ENCODE peak calls at places on chromosomes 5 and 9, in nine cellular contexts. One of them, this sample, is unnamed.

GRCh38 chr9:13845460-13845859 is 468.5 kb downstream of the NFIB start:
- DNase-seq in Right ventricle myocardium superior: no peak
- DNase-seq in RPMI7951: peak
- DNase-seq in IMR-90: peak
- DNase-seq in GM12865: no peak
- DNase-seq in MCF 10A: peak
- DNase-seq in DMS 273 treated with DMSO at 0.1 percent for 48 hours: no peak
- DNase-seq in SW 1271: no peak
- DNase-seq in mesendoderm: no peak
- DNase-seq in this sample: no peak

GRCh38 chr5:36396640-36397039 is 94.9 kb upstream of the RANBP3L start:
- DNase-seq in RPMI7951: peak
- DNase-seq in MCF 10A: no peak
- DNase-seq in IMR-90: peak
- DNase-seq in GM12865: no peak
- DNase-seq in SW 1271: no peak
- DNase-seq in Right ventricle myocardium superior: no peak
- DNase-seq in mesendoderm: no peak
- DNase-seq in DMS 273 treated with DMSO at 0.1 percent for 48 hours: no peak
- DNase-seq in this sample: no peak

GRCh38 chr9:37429441-37430285 is 7.2 kb downstream of the GRHPR start:
- DNase-seq in GM12865: no peak
- DNase-seq in IMR-90: no peak
- DNase-seq in DMS 273 treated with DMSO at 0.1 percent for 48 hours: no peak
- DNase-seq in RPMI7951: no peak
- DNase-seq in SW 1271: no peak
- DNase-seq in MCF 10A: no peak
- DNase-seq in mesendoderm: no peak
- DNase-seq in Right ventricle myocardium superior: no peak
- DNase-seq in this sample: no peak

GRCh38 chr5:133665571-133665970 is 53.2 kb upstream of the FSTL4 start:
- DNase-seq in mesendoderm: no peak
- DNase-seq in SW 1271: no peak
- DNase-seq in RPMI7951: no peak
- DNase-seq in GM12865: no peak
- DNase-seq in MCF 10A: no peak
- DNase-seq in Right ventricle myocardium superior: no peak
- DNase-seq in DMS 273 treated with DMSO at 0.1 percent for 48 hours: no peak
- DNase-seq in IMR-90: no peak
- DNase-seq in this sample: no peak

GRCh38 chr5:31165729-31166128 is 27.8 kb upstream of the CDH6 start:
- DNase-seq in MCF 10A: no peak
- DNase-seq in mesendoderm: no peak
- DNase-seq in SW 1271: no peak
- DNase-seq in RPMI7951: no peak
- DNase-seq in IMR-90: no peak
- DNase-seq in GM12865: no peak
- DNase-seq in Right ventricle myocardium superior: no peak
- DNase-seq in DMS 273 treated with DMSO at 0.1 percent for 48 hours: no peak
- DNase-seq in this sample: no peak

GRCh38 chr5:109922396-109922995 is 232.8 kb downstream of the MAN2A1 start:
- DNase-seq in SW 1271: no peak
- DNase-seq in Right ventricle myocardium superior: no peak
- DNase-seq in mesendoderm: peak
- DNase-seq in IMR-90: no peak
- DNase-seq in DMS 273 treated with DMSO at 0.1 percent for 48 hours: no peak
- DNase-seq in MCF 10A: no peak
- DNase-seq in GM12865: no peak
- DNase-seq in RPMI7951: no peak
- DNase-seq in this sample: no peak

GRCh38 chr5:102200861-102201260 is 95.2 kb downstream of the SLCO4C1 start:
- DNase-seq in GM12865: no peak
- DNase-seq in MCF 10A: no peak
- DNase-seq in DMS 273 treated with DMSO at 0.1 percent for 48 hours: no peak
- DNase-seq in mesendoderm: peak
- DNase-seq in Right ventricle myocardium superior: no peak
- DNase-seq in RPMI7951: no peak
- DNase-seq in IMR-90: no peak
- DNase-seq in SW 1271: no peak
- DNase-seq in this sample: no peak

GRCh38 chr9:71858812-71859211 is 52.2 kb downstream of the ABHD17B start:
- DNase-seq in Right ventricle myocardium superior: no peak
- DNase-seq in DMS 273 treated with DMSO at 0.1 percent for 48 hours: no peak
- DNase-seq in RPMI7951: peak
- DNase-seq in MCF 10A: no peak
- DNase-seq in mesendoderm: no peak
- DNase-seq in SW 1271: no peak
- DNase-seq in IMR-90: peak
- DNase-seq in GM12865: peak
- DNase-seq in this sample: no peak

GRCh38 chr9:83234541-83234940 is 171.6 kb upstream of the RASEF start:
- DNase-seq in MCF 10A: peak
- DNase-seq in SW 1271: no peak
- DNase-seq in RPMI7951: no peak
- DNase-seq in IMR-90: no peak
- DNase-seq in DMS 273 treated with DMSO at 0.1 percent for 48 hours: no peak
- DNase-seq in Right ventricle myocardium superior: no peak
- DNase-seq in mesendoderm: no peak
- DNase-seq in GM12865: no peak
- DNase-seq in this sample: no peak

GRCh38 chr5:95673076-95673475 is 9.7 kb downstream of the SPATA9 start:
- DNase-seq in mesendoderm: peak
- DNase-seq in GM12865: no peak
- DNase-seq in SW 1271: no peak
- DNase-seq in MCF 10A: no peak
- DNase-seq in Right ventricle myocardium superior: peak
- DNase-seq in RPMI7951: no peak
- DNase-seq in DMS 273 treated with DMSO at 0.1 percent for 48 hours: no peak
- DNase-seq in IMR-90: peak
- DNase-seq in this sample: no peak

GRCh38 chr5:87127426-87127825 is 140.3 kb upstream of the RASA1 start:
- DNase-seq in SW 1271: peak
- DNase-seq in Right ventricle myocardium superior: no peak
- DNase-seq in mesendoderm: no peak
- DNase-seq in DMS 273 treated with DMSO at 0.1 percent for 48 hours: no peak
- DNase-seq in GM12865: no peak
- DNase-seq in MCF 10A: no peak
- DNase-seq in IMR-90: peak
- DNase-seq in RPMI7951: peak
- DNase-seq in this sample: peak

GRCh38 chr9:91207889-91208651 is 153.6 kb downstream of the AUH start:
- DNase-seq in GM12865: peak
- DNase-seq in RPMI7951: peak
- DNase-seq in Right ventricle myocardium superior: no peak
- DNase-seq in MCF 10A: peak
- DNase-seq in SW 1271: no peak
- DNase-seq in IMR-90: peak
- DNase-seq in mesendoderm: no peak
- DNase-seq in DMS 273 treated with DMSO at 0.1 percent for 48 hours: no peak
- DNase-seq in this sample: no peak

GRCh38 chr5:148950892-148951291 is 112.0 kb downstream of the SH3TC2 start:
- DNase-seq in SW 1271: no peak
- DNase-seq in Right ventricle myocardium superior: no peak
- DNase-seq in IMR-90: no peak
- DNase-seq in mesendoderm: peak
- DNase-seq in GM12865: no peak
- DNase-seq in DMS 273 treated with DMSO at 0.1 percent for 48 hours: no peak
- DNase-seq in MCF 10A: no peak
- DNase-seq in RPMI7951: no peak
- DNase-seq in this sample: no peak

GRCh38 chr9:108374606-108375005 is 481.2 kb downstream of the ACTL7B start:
- DNase-seq in IMR-90: no peak
- DNase-seq in SW 1271: no peak
- DNase-seq in RPMI7951: peak
- DNase-seq in MCF 10A: peak
- DNase-seq in mesendoderm: peak
- DNase-seq in DMS 273 treated with DMSO at 0.1 percent for 48 hours: no peak
- DNase-seq in GM12865: no peak
- DNase-seq in Right ventricle myocardium superior: no peak
- DNase-seq in this sample: no peak

GRCh38 chr9:137226338-137227056 is 805 bp upstream of the RNF224 start:
- DNase-seq in RPMI7951: peak
- DNase-seq in Right ventricle myocardium superior: no peak
- DNase-seq in SW 1271: peak
- DNase-seq in IMR-90: no peak
- DNase-seq in DMS 273 treated with DMSO at 0.1 percent for 48 hours: no peak
- DNase-seq in GM12865: no peak
- DNase-seq in MCF 10A: peak
- DNase-seq in mesendoderm: no peak
- DNase-seq in this sample: no peak

GRCh38 chr9:128393971-128394370 is 22.8 kb downstream of the URM1 start:
- DNase-seq in mesendoderm: no peak
- DNase-seq in SW 1271: no peak
- DNase-seq in IMR-90: no peak
- DNase-seq in Right ventricle myocardium superior: no peak
- DNase-seq in DMS 273 treated with DMSO at 0.1 percent for 48 hours: no peak
- DNase-seq in GM12865: no peak
- DNase-seq in MCF 10A: no peak
- DNase-seq in RPMI7951: no peak
- DNase-seq in this sample: no peak

GRCh38 chr5:113869611-113870010 is 356.1 kb downstream of the YTHDC2 start:
- DNase-seq in IMR-90: no peak
- DNase-seq in mesendoderm: peak
- DNase-seq in DMS 273 treated with DMSO at 0.1 percent for 48 hours: no peak
- DNase-seq in RPMI7951: no peak
- DNase-seq in GM12865: no peak
- DNase-seq in Right ventricle myocardium superior: no peak
- DNase-seq in MCF 10A: no peak
- DNase-seq in SW 1271: no peak
- DNase-seq in this sample: no peak

GRCh38 chr9:21935631-21936030 is 58.6 kb downstream of the CDKN2A start:
- DNase-seq in SW 1271: no peak
- DNase-seq in mesendoderm: peak
- DNase-seq in GM12865: no peak
- DNase-seq in RPMI7951: no peak
- DNase-seq in DMS 273 treated with DMSO at 0.1 percent for 48 hours: no peak
- DNase-seq in Right ventricle myocardium superior: no peak
- DNase-seq in MCF 10A: no peak
- DNase-seq in IMR-90: no peak
- DNase-seq in this sample: no peak

GRCh38 chr5:74575741-74576538 is 64.6 kb downstream of the ENC1 start:
- DNase-seq in DMS 273 treated with DMSO at 0.1 percent for 48 hours: no peak
- DNase-seq in mesendoderm: no peak
- DNase-seq in IMR-90: peak
- DNase-seq in Right ventricle myocardium superior: no peak
- DNase-seq in SW 1271: peak
- DNase-seq in RPMI7951: peak
- DNase-seq in MCF 10A: peak
- DNase-seq in GM12865: no peak
- DNase-seq in this sample: peak

GRCh38 chr5:172224996-172225395 is 31.0 kb downstream of the EFCAB9 start:
- DNase-seq in SW 1271: no peak
- DNase-seq in mesendoderm: no peak
- DNase-seq in Right ventricle myocardium superior: no peak
- DNase-seq in GM12865: peak
- DNase-seq in IMR-90: no peak
- DNase-seq in DMS 273 treated with DMSO at 0.1 percent for 48 hours: peak
- DNase-seq in MCF 10A: no peak
- DNase-seq in RPMI7951: no peak
- DNase-seq in this sample: no peak

GRCh38 chr5:33049298-33049697 is 338.2 kb downstream of the NPR3 start:
- DNase-seq in MCF 10A: peak
- DNase-seq in IMR-90: no peak
- DNase-seq in SW 1271: peak
- DNase-seq in DMS 273 treated with DMSO at 0.1 percent for 48 hours: no peak
- DNase-seq in RPMI7951: peak
- DNase-seq in mesendoderm: no peak
- DNase-seq in GM12865: no peak
- DNase-seq in Right ventricle myocardium superior: no peak
- DNase-seq in this sample: no peak

GRCh38 chr5:58366461-58366860 is 93.4 kb downstream of the PLK2 start:
- DNase-seq in DMS 273 treated with DMSO at 0.1 percent for 48 hours: no peak
- DNase-seq in Right ventricle myocardium superior: no peak
- DNase-seq in GM12865: no peak
- DNase-seq in IMR-90: peak
- DNase-seq in mesendoderm: no peak
- DNase-seq in SW 1271: no peak
- DNase-seq in MCF 10A: no peak
- DNase-seq in RPMI7951: peak
- DNase-seq in this sample: peak

GRCh38 chr5:119896851-119897536 is 267.6 kb downstream of the FAM170A start:
- DNase-seq in MCF 10A: no peak
- DNase-seq in GM12865: no peak
- DNase-seq in RPMI7951: no peak
- DNase-seq in Right ventricle myocardium superior: no peak
- DNase-seq in IMR-90: no peak
- DNase-seq in mesendoderm: peak
- DNase-seq in SW 1271: no peak
- DNase-seq in DMS 273 treated with DMSO at 0.1 percent for 48 hours: no peak
- DNase-seq in this sample: no peak

GRCh38 chr5:141513627-141514329 is 24.9 kb downstream of the PCDHGC5 start:
- DNase-seq in GM12865: peak
- DNase-seq in DMS 273 treated with DMSO at 0.1 percent for 48 hours: peak
- DNase-seq in RPMI7951: peak
- DNase-seq in mesendoderm: peak
- DNase-seq in Right ventricle myocardium superior: peak
- DNase-seq in SW 1271: no peak
- DNase-seq in IMR-90: peak
- DNase-seq in MCF 10A: peak
- DNase-seq in this sample: peak

GRCh38 chr5:108380531-108381021 is 1.3 kb downstream of the FBXL17 start:
- DNase-seq in Right ventricle myocardium superior: peak
- DNase-seq in MCF 10A: peak
- DNase-seq in RPMI7951: peak
- DNase-seq in IMR-90: peak
- DNase-seq in GM12865: peak
- DNase-seq in SW 1271: peak
- DNase-seq in mesendoderm: peak
- DNase-seq in DMS 273 treated with DMSO at 0.1 percent for 48 hours: peak
- DNase-seq in this sample: peak

GRCh38 chr5:172940242-172941066 is 18.8 kb upstream of the RPL26L1 start:
- DNase-seq in mesendoderm: no peak
- DNase-seq in DMS 273 treated with DMSO at 0.1 percent for 48 hours: peak
- DNase-seq in GM12865: no peak
- DNase-seq in RPMI7951: no peak
- DNase-seq in MCF 10A: no peak
- DNase-seq in SW 1271: no peak
- DNase-seq in IMR-90: no peak
- DNase-seq in Right ventricle myocardium superior: no peak
- DNase-seq in this sample: no peak

GRCh38 chr9:96080364-96080763 is 204.9 kb downstream of the ERCC6L2 start:
- DNase-seq in DMS 273 treated with DMSO at 0.1 percent for 48 hours: no peak
- DNase-seq in Right ventricle myocardium superior: no peak
- DNase-seq in MCF 10A: peak
- DNase-seq in GM12865: no peak
- DNase-seq in mesendoderm: no peak
- DNase-seq in IMR-90: no peak
- DNase-seq in RPMI7951: peak
- DNase-seq in SW 1271: no peak
- DNase-seq in this sample: peak

GRCh38 chr9:120857902-120858301 is 15.2 kb upstream of the PSMD5 start:
- DNase-seq in DMS 273 treated with DMSO at 0.1 percent for 48 hours: no peak
- DNase-seq in RPMI7951: no peak
- DNase-seq in Right ventricle myocardium superior: no peak
- DNase-seq in mesendoderm: no peak
- DNase-seq in MCF 10A: no peak
- DNase-seq in GM12865: no peak
- DNase-seq in SW 1271: no peak
- DNase-seq in IMR-90: no peak
- DNase-seq in this sample: no peak

GRCh38 chr5:179164331-179165311 is 104.4 kb downstream of the ZNF354C start:
- DNase-seq in mesendoderm: no peak
- DNase-seq in RPMI7951: no peak
- DNase-seq in GM12865: no peak
- DNase-seq in SW 1271: no peak
- DNase-seq in Right ventricle myocardium superior: peak
- DNase-seq in DMS 273 treated with DMSO at 0.1 percent for 48 hours: no peak
- DNase-seq in MCF 10A: no peak
- DNase-seq in IMR-90: no peak
- DNase-seq in this sample: no peak

GRCh38 chr5:175444060-175444904 is at the start of gene DRD1:
- DNase-seq in MCF 10A: no peak
- DNase-seq in mesendoderm: peak
- DNase-seq in SW 1271: no peak
- DNase-seq in IMR-90: peak
- DNase-seq in GM12865: peak
- DNase-seq in DMS 273 treated with DMSO at 0.1 percent for 48 hours: no peak
- DNase-seq in RPMI7951: peak
- DNase-seq in Right ventricle myocardium superior: peak
- DNase-seq in this sample: peak

GRCh38 chr9:110143969-110144545 is 63.9 kb downstream of the C9orf152 start:
- DNase-seq in DMS 273 treated with DMSO at 0.1 percent for 48 hours: no peak
- DNase-seq in GM12865: peak
- DNase-seq in IMR-90: no peak
- DNase-seq in SW 1271: no peak
- DNase-seq in mesendoderm: no peak
- DNase-seq in RPMI7951: no peak
- DNase-seq in Right ventricle myocardium superior: no peak
- DNase-seq in MCF 10A: no peak
- DNase-seq in this sample: no peak

This sample was measured in ACHN.